ENCODE peak calls at places on chromosomes 2 and 18, in nine cellular contexts. A, Z, W, P, T, I, R, U and O are unnamed samples.

GRCh38 chr2:170822885-170823799 is 6.5 kb downstream of the GAD1 start:
- DNase-seq in P (no peak), I (no peak), W (no peak), U (no peak), R (no peak), T (no peak), Z (no peak), A (no peak), O (no peak)

GRCh38 chr2:171521361-171522056 is 765 bp upstream of the CYBRD1 start:
- DNase-seq in R (no peak), W (no peak), I (no peak), Z (no peak), A (no peak), P (no peak), T (peak), U (no peak), O (no peak)

GRCh38 chr18:26335139-26335933 is 109.1 kb downstream of the TAF4B start:
- DNase-seq in P (no peak), A (no peak), T (no peak), Z (peak), I (no peak), U (no peak), W (no peak), R (no peak), O (no peak)

GRCh38 chr2:116922414-116922813 is 892.1 kb upstream of the DDX18 start:
- DNase-seq in I (no peak), Z (no peak), P (no peak), T (peak), W (no peak), A (no peak), R (no peak), U (no peak), O (no peak)

GRCh38 chr2:201248288-201248844 is 12.0 kb upstream of the CASP8 start:
- DNase-seq in R (no peak), I (no peak), U (no peak), W (no peak), P (no peak), T (no peak), A (no peak), Z (no peak), O (no peak)

GRCh38 chr18:59748628-59749360 is 51.6 kb upstream of the CCBE1 start:
- DNase-seq in R (peak), Z (peak), A (no peak), P (no peak), U (no peak), W (no peak), I (no peak), T (no peak), O (no peak)

GRCh38 chr2:105744909-105745853 is at the start of gene NCK2:
- DNase-seq in W (peak), R (peak), I (peak), P (no peak), U (no peak), T (peak), A (peak), Z (peak), O (peak)

GRCh38 chr2:239884051-239884405 is 141.1 kb downstream of the NDUFA10 start:
- DNase-seq in W (peak), P (no peak), I (no peak), T (no peak), U (no peak), R (no peak), Z (no peak), A (no peak), O (no peak)

GRCh38 chr2:30653847-30654246 is 153.4 kb downstream of the CAPN13 start:
- DNase-seq in R (no peak), A (no peak), P (peak), U (no peak), Z (peak), I (no peak), W (no peak), T (no peak), O (no peak)

GRCh38 chr18:7064346-7064745 is 53.3 kb downstream of the LAMA1 start:
- DNase-seq in T (no peak), R (peak), I (no peak), A (no peak), P (no peak), Z (no peak), U (no peak), W (no peak), O (no peak)

GRCh38 chr2:218832520-218832919 is 917 bp upstream of the PRKAG3 start:
- DNase-seq in A (no peak), T (no peak), Z (no peak), P (peak), U (no peak), R (no peak), I (peak), W (peak), O (peak)

GRCh38 chr18:37502601-37503000 is 63.0 kb downstream of the CELF4 start:
- DNase-seq in U (no peak), T (no peak), R (no peak), A (no peak), W (no peak), P (no peak), I (no peak), Z (no peak), O (no peak)

GRCh38 chr18:13613591-13614317 is 112.6 kb downstream of the FAM210A start:
- DNase-seq in Z (no peak), T (peak), P (no peak), R (no peak), W (peak), I (no peak), U (no peak), A (no peak), O (no peak)

GRCh38 chr2:46275995-46276394 is 21.2 kb upstream of the EPAS1 start:
- DNase-seq in P (peak), I (no peak), T (no peak), R (no peak), A (peak), Z (peak), U (no peak), W (peak), O (peak)

GRCh38 chr2:231573698-231574421 is 18.8 kb upstream of the TEX44 start:
- DNase-seq in I (no peak), R (no peak), T (no peak), Z (no peak), P (no peak), A (no peak), U (no peak), W (no peak), O (no peak)

GRCh38 chr2:109279243-109279860 is 150.3 kb downstream of the SH3RF3 start:
- DNase-seq in U (no peak), Z (peak), T (no peak), I (no peak), P (peak), W (no peak), A (no peak), R (peak), O (no peak)

GRCh38 chr2:129908721-129909373 is 70.6 kb upstream of the RAB6C start:
- DNase-seq in T (no peak), U (no peak), W (no peak), Z (no peak), I (no peak), R (no peak), P (no peak), A (no peak), O (no peak)

GRCh38 chr2:129906139-129906860 is 73.2 kb upstream of the RAB6C start:
- DNase-seq in U (no peak), R (no peak), T (no peak), A (no peak), I (no peak), W (no peak), P (no peak), Z (no peak), O (no peak)

GRCh38 chr2:129905664-129906081 is 73.8 kb upstream of the RAB6C start:
- DNase-seq in Z (no peak), P (no peak), R (no peak), A (no peak), W (no peak), U (no peak), I (no peak), T (no peak), O (no peak)

GRCh38 chr2:129906861-129907235 is 72.6 kb upstream of the RAB6C start:
- DNase-seq in T (no peak), I (no peak), A (no peak), R (no peak), Z (no peak), W (no peak), P (no peak), U (no peak), O (no peak)

GRCh38 chr2:129907256-129907973 is 72.1 kb upstream of the RAB6C start:
- DNase-seq in Z (no peak), W (no peak), P (no peak), A (no peak), U (no peak), T (no peak), R (no peak), I (no peak), O (no peak)
- H3K27ac ChIP-seq in Z (no peak), W (no peak), P (no peak), A (no peak), U (no peak), T (no peak), R (no peak), I (no peak), O (no peak)

GRCh38 chr2:101750688-101751087 is 53.2 kb downstream of the MAP4K4 start:
- DNase-seq in U (no peak), T (no peak), R (no peak), P (no peak), A (no peak), W (no peak), Z (no peak), I (no peak), O (no peak)
- H3K27ac ChIP-seq in U (no peak), T (no peak), R (peak), P (no peak), A (no peak), W (no peak), Z (no peak), I (no peak), O (no peak)

DNA sequence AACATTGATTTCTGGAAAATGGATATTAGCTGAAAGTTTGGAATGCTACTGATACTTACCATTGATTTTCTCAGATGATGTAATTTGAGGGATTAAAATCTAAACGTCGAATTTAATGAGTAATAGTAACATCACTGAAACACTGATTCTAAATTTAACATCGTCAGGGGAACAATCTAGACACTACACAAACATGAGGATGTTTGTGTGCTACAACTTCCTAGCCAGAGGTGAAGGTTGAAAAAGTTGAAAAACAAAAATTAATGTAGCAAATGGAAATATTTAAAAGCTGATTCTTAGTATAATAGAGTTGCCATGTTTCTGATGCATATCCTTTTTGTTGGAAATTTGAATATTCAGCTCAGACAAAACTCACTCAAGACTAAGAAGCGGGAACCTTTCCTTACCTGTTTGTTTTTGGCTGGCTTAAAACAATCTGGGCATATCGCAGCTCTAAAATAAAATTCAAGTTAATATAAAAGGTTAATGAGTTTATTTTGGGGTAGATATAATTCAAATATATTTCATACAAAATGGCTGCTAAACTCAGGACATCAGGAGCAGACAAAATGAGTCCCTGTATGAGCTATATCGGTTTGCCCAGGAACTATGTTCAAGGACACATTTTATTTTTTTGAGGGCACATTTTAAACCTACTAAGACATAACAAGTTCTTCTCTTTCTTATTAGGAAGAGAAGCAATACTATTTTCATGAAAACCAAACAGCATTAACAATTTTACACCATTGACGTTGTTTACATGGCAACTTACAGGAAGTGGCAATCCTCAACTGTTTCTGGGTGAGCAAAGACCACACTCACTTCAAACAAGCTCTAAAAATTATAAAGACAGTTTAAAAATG is 52.6 kb upstream of the PEX13 start:
- DNase-seq in W (no peak), T (peak), A (no peak), P (no peak), I (no peak), U (no peak), Z (no peak), R (no peak), O (no peak)
- H3K27ac ChIP-seq in W (peak), T (no peak), A (no peak), P (no peak), I (no peak), U (peak), Z (no peak), R (no peak), O (no peak)

GRCh38 chr2:224956706-224957105 is 85.6 kb downstream of the DOCK10 start:
- DNase-seq in U (no peak), W (no peak), P (no peak), A (no peak), I (no peak), T (no peak), Z (peak), R (no peak), O (no peak)
- H3K27ac ChIP-seq in U (no peak), W (peak), P (no peak), A (no peak), I (no peak), T (no peak), Z (no peak), R (no peak), O (no peak)

GRCh38 chr2:69567157-69567908 is 76.2 kb downstream of the AAK1 start:
- DNase-seq in W (no peak), R (peak), A (no peak), I (peak), T (no peak), P (no peak), Z (peak), U (no peak), O (no peak)
- H3K27ac ChIP-seq in W (no peak), R (peak), A (peak), I (no peak), T (no peak), P (peak), Z (no peak), U (no peak), O (no peak)

DNA sequence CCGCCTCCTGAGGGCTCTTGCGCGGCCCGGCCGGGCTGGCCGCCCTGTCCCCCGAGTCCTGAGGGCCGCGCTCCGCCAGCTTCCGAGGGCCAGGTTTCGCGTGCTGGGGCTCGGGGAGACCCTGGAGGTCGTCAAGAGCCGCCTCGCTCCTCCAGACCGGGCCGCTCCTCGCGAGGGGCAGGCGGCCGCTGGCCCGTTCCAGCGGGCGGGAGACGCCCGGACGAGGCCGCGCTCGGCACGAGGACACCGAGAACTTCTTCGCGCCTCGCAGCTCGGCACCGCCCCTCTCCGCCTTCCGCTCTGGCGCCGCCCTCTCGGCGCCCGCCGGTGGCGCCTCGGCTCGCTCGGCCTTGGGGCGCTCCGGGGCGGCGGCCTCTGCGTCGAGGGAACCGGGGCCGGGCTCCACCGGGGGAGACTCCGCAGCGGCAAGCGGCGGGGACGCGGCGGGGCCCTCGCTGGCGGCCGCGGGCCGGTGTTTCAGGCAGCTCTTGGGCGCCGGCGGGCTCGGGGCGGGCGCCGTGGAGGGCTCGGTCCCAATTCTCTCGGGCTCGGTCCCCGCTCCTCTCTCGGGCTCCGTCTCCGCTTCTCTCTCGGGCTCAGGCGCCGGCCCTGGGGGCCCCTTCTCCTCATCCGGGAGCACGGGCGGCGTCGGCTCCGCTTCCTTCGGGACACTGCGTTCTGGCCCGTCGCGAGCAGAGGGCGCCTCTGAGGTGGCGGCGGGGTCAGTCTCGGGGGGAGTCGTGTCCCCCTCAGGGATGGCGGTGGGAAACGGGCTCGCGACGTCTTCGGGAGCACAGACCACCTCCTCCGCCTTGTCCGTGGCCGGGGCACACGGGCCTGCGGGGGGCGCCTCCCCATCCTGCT is 91.6 kb upstream of the MGAT4A start:
- DNase-seq in U (peak), A (peak), Z (no peak), W (peak), P (peak), R (no peak), I (no peak), T (peak), O (peak)
- H3K27ac ChIP-seq in U (peak), A (no peak), Z (no peak), W (peak), P (peak), R (no peak), I (no peak), T (peak), O (peak)